ENCODE peak calls at places on chromosomes 16 and 17, in eight cellular contexts. Z is choroid plexus epithelial cell, T is nephron progenitor cell, P is keratinocyte, D is A549, Q is GM23338, R is glutamatergic neuron, H is HFF-Myc. V is an unnamed sample.

GRCh38 chr17:74552037-74552436 is 6.1 kb upstream of the CD300C start:
- DNase-seq in Z (no peak), T (peak; percentile 24), P (peak; percentile 89), D (peak; percentile 23), Q (no peak), R (no peak), H (no peak), V (no peak)

GRCh38 chr17:48671697-48672171 is 45.6 kb upstream of the HOXB9 start:
- DNase-seq in Z (peak; percentile 82), T (peak; percentile 82), P (no peak), D (peak; percentile 79), Q (peak; percentile 91), R (peak; percentile 80), H (peak; percentile 19), V (peak; percentile 65)

GRCh38 chr17:59126809-59127417 is 20.2 kb upstream of the TRIM37 start:
- DNase-seq in Z (no peak), T (no peak), P (no peak), D (no peak), Q (no peak), R (no peak), H (no peak), V (no peak)

GRCh38 chr17:66548158-66548557 is 245.7 kb downstream of the PRKCA start:
- DNase-seq in Z (no peak), T (no peak), P (no peak), D (no peak), Q (no peak), R (no peak), H (no peak), V (no peak)

GRCh38 chr16:56965149-56965938 is 3.6 kb downstream of the CETP start:
- DNase-seq in Z (peak; percentile 44), T (no peak), P (no peak), D (no peak), Q (no peak), R (no peak), H (no peak), V (no peak)

GRCh38 chr17:78022425-78022824 is 63.9 kb downstream of the TNRC6C start:
- DNase-seq in Z (no peak), T (no peak), P (no peak), D (no peak), Q (no peak), R (no peak), H (no peak), V (no peak)

GRCh38 chr17:83203073-83203471 is 123.7 kb downstream of the METRNL start:
- DNase-seq in Z (peak; percentile 96), T (no peak), P (no peak), D (no peak), Q (no peak), R (no peak), H (peak; percentile 60), V (no peak)

GRCh38 chr17:70523407-70523806 is 354.1 kb downstream of the KCNJ2 start:
- DNase-seq in Z (no peak), T (no peak), P (no peak), D (no peak), Q (no peak), R (no peak), H (no peak), V (no peak)

GRCh38 chr17:30346211-30346831 is 12.5 kb upstream of the TMIGD1 start:
- DNase-seq in Z (peak; percentile 77), T (no peak), P (no peak), D (no peak), Q (no peak), R (no peak), H (no peak), V (no peak)

GRCh38 chr17:39740357-39741111 is 2.8 kb downstream of the GRB7 start:
- DNase-seq in Z (peak; percentile 28), T (no peak), P (peak; percentile 92), D (peak; percentile 66), Q (peak; percentile 95), R (no peak), H (no peak), V (no peak)

GRCh38 chr17:522912-523311 is 170.3 kb upstream of the RPH3AL start:
- DNase-seq in Z (no peak), T (no peak), P (no peak), D (no peak), Q (peak; percentile 93), R (no peak), H (no peak), V (no peak)

GRCh38 chr16:48496571-48497095 is 111.4 kb upstream of the SIAH1 start:
- DNase-seq in Z (no peak), T (no peak), P (no peak), D (no peak), Q (no peak), R (no peak), H (no peak), V (no peak)

GRCh38 chr16:50534091-50534490 is 14.1 kb upstream of the NKD1 start:
- DNase-seq in Z (no peak), T (no peak), P (no peak), D (no peak), Q (no peak), R (no peak), H (no peak), V (no peak)

GRCh38 chr16:14345512-14346115 is 274.5 kb downstream of the MRTFB start:
- DNase-seq in Z (no peak), T (no peak), P (no peak), D (no peak), Q (no peak), R (no peak), H (no peak), V (no peak)

GRCh38 chr16:54489225-54489781 is 202.7 kb upstream of the IRX3 start:
- DNase-seq in Z (no peak), T (no peak), P (no peak), D (peak; percentile 26), Q (no peak), R (no peak), H (no peak), V (no peak)

DNA sequence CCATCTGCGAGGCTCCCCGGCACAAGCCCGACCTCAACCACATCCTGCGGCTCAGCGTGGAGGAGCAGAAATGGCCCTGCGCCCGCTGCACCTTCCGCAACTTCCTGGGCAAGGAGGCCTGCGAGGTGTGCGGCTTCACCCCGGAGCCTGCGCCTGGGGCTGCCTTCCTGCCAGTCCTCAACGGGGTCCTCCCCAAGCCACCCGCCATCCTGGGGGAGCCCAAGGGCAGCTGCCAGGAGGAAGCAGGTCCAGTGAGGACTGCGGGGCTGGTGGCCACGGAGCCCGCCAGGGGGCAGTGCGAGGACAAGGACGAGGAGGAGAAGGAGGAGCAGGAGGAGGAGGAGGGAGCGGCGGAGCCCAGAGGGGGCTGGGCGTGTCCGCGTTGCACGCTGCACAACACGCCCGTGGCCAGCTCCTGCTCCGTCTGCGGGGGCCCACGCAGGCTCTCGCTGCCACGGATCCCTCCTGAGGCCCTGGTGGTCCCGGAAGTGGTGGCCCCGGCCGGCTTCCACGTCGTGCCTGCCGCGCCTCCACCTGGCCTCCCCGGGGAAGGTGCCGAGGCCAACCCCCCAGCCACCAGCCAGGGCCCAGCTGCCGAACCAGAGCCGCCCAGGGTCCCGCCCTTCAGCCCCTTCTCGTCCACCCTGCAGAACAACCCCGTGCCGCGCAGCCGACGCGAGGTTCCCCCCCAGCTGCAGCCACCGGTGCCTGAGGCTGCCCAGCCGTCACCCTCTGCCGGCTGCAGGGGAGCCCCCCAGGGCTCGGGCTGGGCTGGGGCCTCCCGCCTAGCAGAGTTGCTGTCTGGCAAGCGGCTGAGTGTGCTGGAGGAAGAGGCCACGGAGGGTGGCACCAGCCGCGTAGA is 13.1 kb upstream of the PRR35 start:
- DNase-seq in Z (no peak), T (peak; percentile 77), P (no peak), D (peak; percentile 71), Q (peak; percentile 71), R (peak; percentile 75), H (no peak), V (no peak)
- TF ChIP-seq CTCF in Z (peak; percentile 44), T (peak; percentile 33), P (peak; percentile 66), D (peak; percentile 54), Q (peak; percentile 41), R (peak; percentile 25), H (peak; percentile 47), V (peak; percentile 57)

GRCh38 chr17:41184480-41184961 is at the start of gene KRTAP4-1:
- DNase-seq in Z (no peak), T (no peak), P (no peak), D (no peak), Q (no peak), R (peak; percentile 31), H (no peak), V (no peak)

GRCh38 chr17:41196068-41196467 is 6.4 kb downstream of the KRTAP9-1 start:
- DNase-seq in Z (no peak), T (no peak), P (no peak), D (no peak), Q (no peak), R (no peak), H (no peak), V (no peak)

GRCh38 chr17:41185001-41185400 is 290 bp upstream of the KRTAP4-1 start:
- DNase-seq in Z (no peak), T (no peak), P (no peak), D (no peak), Q (no peak), R (no peak), H (no peak), V (no peak)

GRCh38 chr17:41186872-41187271 is 2.2 kb upstream of the KRTAP4-1 start:
- DNase-seq in Z (no peak), T (no peak), P (no peak), D (no peak), Q (no peak), R (no peak), H (no peak), V (no peak)

GRCh38 chr17:41190328-41190727 is 641 bp downstream of the KRTAP9-1 start:
- DNase-seq in Z (no peak), T (no peak), P (no peak), D (no peak), Q (no peak), R (no peak), H (no peak), V (no peak)
- TF ChIP-seq CTCF in Z (no peak), T (no peak), P (no peak), D (no peak), Q (no peak), R (no peak), H (no peak), V (no peak)

DNA sequence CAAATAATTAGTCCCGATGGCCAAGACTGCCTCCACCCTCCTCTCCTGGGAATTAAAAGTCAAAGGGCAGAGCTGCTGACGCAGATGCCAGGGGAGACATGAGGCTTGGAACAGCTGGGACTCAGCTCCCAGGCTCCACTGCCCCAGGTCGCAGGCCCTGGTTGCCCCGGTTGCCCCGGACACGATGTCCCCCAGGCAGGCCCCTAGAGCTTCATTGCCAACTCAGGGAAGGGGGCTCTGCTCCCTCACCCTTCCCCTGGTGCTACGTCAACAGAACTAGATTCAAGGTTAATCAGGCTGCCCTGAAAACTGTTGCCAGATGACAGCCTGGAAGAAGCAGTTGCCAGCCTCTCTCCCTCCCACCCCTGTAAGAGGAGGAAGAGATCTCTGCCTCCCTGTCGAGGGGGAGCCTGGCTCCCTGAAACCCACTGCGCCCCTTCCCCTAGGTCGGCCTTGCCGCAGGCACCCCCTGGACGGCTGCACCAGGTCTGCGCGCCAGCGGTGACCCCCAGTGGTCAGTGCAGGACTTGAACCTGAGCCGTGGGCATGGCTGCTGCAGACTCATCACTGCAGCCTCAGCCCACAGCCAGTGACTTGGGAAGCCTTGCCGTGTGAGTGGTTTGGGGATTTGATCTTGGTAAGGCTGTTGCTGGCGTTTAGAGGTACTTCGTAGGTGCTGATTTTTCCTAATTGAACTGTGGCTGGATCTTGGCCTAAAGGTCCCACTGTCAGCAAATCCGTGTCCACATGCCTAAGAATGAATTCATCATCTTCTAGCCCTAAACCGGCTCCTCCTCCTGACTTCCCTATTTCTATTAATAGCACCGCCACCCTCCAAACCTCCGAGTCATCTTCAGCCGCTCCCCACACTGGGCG is 84.1 kb upstream of the TOB1 start:
- DNase-seq in Z (peak; percentile 91), T (peak; percentile 63), P (peak; percentile 76), D (peak; percentile 95), Q (peak; percentile 80), R (peak; percentile 79), H (peak; percentile 62), V (peak; percentile 54)
- TF ChIP-seq CTCF in Z (peak; percentile 70), T (peak; percentile 50), P (peak; percentile 77), D (peak; percentile 99), Q (peak; percentile 73), R (peak; percentile 74), H (peak; percentile 66), V (peak; percentile 79)

GRCh38 chr16:84044108-84044488 is 1.5 kb upstream of the SLC38A8 start:
- DNase-seq in Z (peak; percentile 47), T (no peak), P (no peak), D (peak; percentile 53), Q (peak; percentile 72), R (no peak), H (no peak), V (no peak)
- TF ChIP-seq CTCF in Z (peak; percentile 54), T (peak; percentile 32), P (peak; percentile 31), D (peak; percentile 46), Q (peak; percentile 60), R (no peak), H (peak; percentile 58), V (peak; percentile 52)

V was measured in progenitor cell of endocrine pancreas.